ENCODE peak calls at places on chromosomes 11 and 22, in seven cellular contexts. V is GM10248; S is WTC11; T is CD4-positive, alpha-beta T cell; G is ovary; F is pancreas; O is testis. L is an unnamed sample.

GRCh38 chr11:122659676-122660571 is 4.4 kb downstream of the UBASH3B start:
- DNase-seq in G (no peak), S (no peak), O (no peak), T (no peak), V (no peak), F (no peak), L (no peak)

GRCh38 chr11:106021181-106021966 is 666 bp downstream of the MSANTD4 start:
- DNase-seq in F (no peak), T (no peak), O (no peak), V (no peak), S (peak; percentile 11), G (no peak), L (no peak)

GRCh38 chr11:16933756-16934603 is 80.2 kb downstream of the PLEKHA7 start:
- DNase-seq in S (no peak), V (no peak), G (no peak), T (no peak), F (peak; percentile 25), O (peak; percentile 92), L (no peak)

GRCh38 chr11:35419713-35420333 is 465 bp upstream of the SLC1A2 start:
- DNase-seq in V (no peak), G (no peak), F (no peak), T (no peak), O (no peak), S (peak; percentile 15), L (peak; percentile 15)

GRCh38 chr11:22703040-22703439 is 36.6 kb downstream of the GAS2 start:
- DNase-seq in S (no peak), O (no peak), F (no peak), V (peak; percentile 16), T (no peak), G (no peak), L (no peak)

GRCh38 chr11:69274531-69275016 is 19.4 kb upstream of the MYEOV start:
- DNase-seq in G (no peak), V (no peak), F (peak; percentile 86), S (no peak), T (no peak), O (no peak), L (no peak)

GRCh38 chr22:39859903-39860588 is 33.5 kb downstream of the ENTHD1 start:
- DNase-seq in S (no peak), V (peak; percentile 58), G (no peak), T (no peak), F (no peak), O (no peak), L (peak; percentile 55)

GRCh38 chr11:82857145-82857544 is 43.1 kb downstream of the PRCP start:
- DNase-seq in T (no peak), O (no peak), V (no peak), F (no peak), S (no peak), G (no peak), L (no peak)

GRCh38 chr22:45462034-45462655 is 40.5 kb upstream of the FBLN1 start:
- DNase-seq in O (no peak), F (no peak), V (no peak), G (no peak), T (no peak), S (peak; percentile 21), L (no peak)

GRCh38 chr11:102205805-102206204 is 95.6 kb downstream of the YAP1 start:
- DNase-seq in V (no peak), G (no peak), S (peak; percentile 14), F (no peak), O (no peak), T (no peak), L (no peak)

GRCh38 chr11:44243633-44244343 is 66.2 kb downstream of the ALX4 start:
- DNase-seq in O (no peak), T (no peak), F (no peak), S (peak; percentile 55), G (no peak), V (no peak), L (no peak)

GRCh38 chr11:33982661-33983060 is 68.9 kb upstream of the CAPRIN1 start:
- DNase-seq in V (no peak), T (no peak), G (no peak), O (no peak), F (no peak), S (no peak), L (no peak)

GRCh38 chr11:134382257-134382656 is 29.8 kb downstream of the B3GAT1 start:
- DNase-seq in F (no peak), T (no peak), G (no peak), S (no peak), O (no peak), V (no peak), L (no peak)

GRCh38 chr22:49004484-49005399 is 822.9 kb downstream of the BRD1 start:
- DNase-seq in V (no peak), S (no peak), T (no peak), O (no peak), F (no peak), G (no peak), L (no peak)

GRCh38 chr11:117220999-117221774 is 10.7 kb downstream of the PCSK7 start:
- DNase-seq in V (no peak), F (no peak), T (no peak), S (no peak), G (peak; percentile 50), O (no peak), L (no peak)

GRCh38 chr11:90468923-90469322 is 246.1 kb upstream of the CHORDC1 start:
- DNase-seq in O (no peak), F (no peak), T (no peak), V (no peak), G (no peak), S (no peak), L (no peak)

GRCh38 chr22:44782286-44782830 is 30.0 kb downstream of the ARHGAP8 start:
- DNase-seq in T (no peak), G (no peak), O (peak; percentile 22), V (no peak), F (no peak), S (no peak), L (no peak)

GRCh38 chr11:96012086-96012824 is 88.3 kb upstream of the MTMR2 start:
- DNase-seq in T (peak; percentile 47), F (peak; percentile 21), V (peak; percentile 44), O (no peak), S (no peak), G (no peak), L (peak; percentile 61)

GRCh38 chr11:8841899-8842298 is 69.1 kb upstream of the AKIP1 start:
- DNase-seq in V (no peak), F (no peak), G (no peak), O (no peak), S (no peak), T (no peak), L (no peak)

GRCh38 chr11:121255473-121256125 is 37.0 kb upstream of the SC5D start:
- DNase-seq in O (no peak), G (no peak), T (no peak), F (no peak), S (no peak), V (no peak), L (no peak)

GRCh38 chr22:19853058-19853878 is 1.4 kb downstream of the GNB1L start:
- DNase-seq in O (no peak), S (no peak), V (peak; percentile 13), F (peak; percentile 33), T (no peak), G (peak; percentile 40), L (peak; percentile 14)

GRCh38 chr22:35697142-35697541 is 20.5 kb upstream of the APOL5 start:
- DNase-seq in S (no peak), V (no peak), F (no peak), T (no peak), O (no peak), G (no peak), L (no peak)

GRCh38 chr11:14054708-14055107 is 92.2 kb downstream of the SPON1 start:
- DNase-seq in G (no peak), T (no peak), V (no peak), O (no peak), F (no peak), S (no peak), L (no peak)

GRCh38 chr11:61645179-61645868 is 34.9 kb upstream of the DAGLA start:
- DNase-seq in S (no peak), V (no peak), T (no peak), O (no peak), F (no peak), G (no peak), L (no peak)

GRCh38 chr22:46737976-46738641 is at the start of gene CERK:
- DNase-seq in O (peak; percentile 70), F (peak; percentile 78), V (peak; percentile 84), T (peak; percentile 70), G (peak; percentile 85), S (peak; percentile 68), L (peak; percentile 89)

GRCh38 chr11:81007046-81007445 is 1566.2 kb upstream of the TENM4 start:
- DNase-seq in O (no peak), V (no peak), T (no peak), S (no peak), F (no peak), G (no peak), L (no peak)
- TF ChIP-seq CTCF in O (no peak), V (peak; percentile 25), T (no peak), S (no peak), F (no peak), G (no peak), L (peak; percentile 18)

GRCh38 chr11:132100583-132100982 is 730.2 kb downstream of the NTM start:
- DNase-seq in S (no peak), O (no peak), T (no peak), G (no peak), V (no peak), F (no peak), L (no peak)

GRCh38 chr11:132095230-132096165 is 725.1 kb downstream of the NTM start:
- DNase-seq in S (no peak), F (no peak), G (no peak), V (no peak), T (no peak), O (no peak), L (no peak)

GRCh38 chr11:132101861-132102260 is 731.4 kb downstream of the NTM start:
- DNase-seq in O (no peak), G (no peak), S (no peak), T (no peak), F (no peak), V (no peak), L (no peak)

GRCh38 chr11:132103006-132103405 is 732.6 kb downstream of the NTM start:
- DNase-seq in S (no peak), G (no peak), T (no peak), V (no peak), O (no peak), F (no peak), L (no peak)

GRCh38 chr11:132099692-132100091 is 729.3 kb downstream of the NTM start:
- DNase-seq in F (no peak), O (no peak), V (peak; percentile 15), T (no peak), G (no peak), S (peak; percentile 76), L (no peak)
- TF ChIP-seq CTCF in F (no peak), O (peak; percentile 22), V (no peak), T (no peak), G (no peak), S (peak; percentile 87), L (peak; percentile 39)

GRCh38 chr11:131392528-131393255 is 22.3 kb downstream of the NTM start:
- DNase-seq in S (peak; percentile 46), T (no peak), F (no peak), V (no peak), O (no peak), G (no peak), L (no peak)
- TF ChIP-seq CTCF in S (no peak), T (no peak), F (no peak), V (no peak), O (no peak), G (no peak), L (no peak)

DNA sequence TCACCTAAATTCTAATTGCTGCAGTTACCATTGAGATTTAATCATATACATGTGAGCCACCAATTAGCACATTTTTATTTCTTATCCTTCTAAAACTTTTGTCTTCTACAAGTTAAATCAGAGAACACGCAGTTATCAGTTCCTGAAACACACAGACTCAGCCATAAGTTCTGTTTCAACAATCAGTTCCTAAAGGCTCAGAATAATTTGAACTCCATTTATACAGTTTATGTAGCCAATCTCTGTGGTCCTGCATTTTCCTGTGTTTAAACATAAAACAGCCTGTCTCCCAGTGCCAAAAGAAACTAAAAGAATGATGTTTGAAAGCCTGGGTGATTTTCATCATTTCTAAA is 2.9 kb downstream of the PLAAT3 start:
- DNase-seq in S (no peak), T (no peak), V (no peak), O (no peak), G (no peak), F (no peak), L (no peak)
- TF ChIP-seq CTCF in S (no peak), T (no peak), V (no peak), O (no peak), G (no peak), F (no peak), L (no peak)